ENCODE peak calls at places on chromosome 11, in nine cellular contexts. L is lower leg skin, K is GM06990, G is omental fat pad, E is endothelial cell, W is H9, P is ovary, R is epithelial cell of proximal tubule, J is neural crest cell. F is an unnamed sample.
A peak's percentile ranks its signal among the peaks of the same experiment; 100 is the strongest.

GRCh38 chr11:33262016-33262638 is 4.9 kb downstream of the HIPK3 start:
- DNase-seq in G (no peak), J (no peak), P (no peak), E (no peak), L (no peak), W (no peak), K (no peak), R (no peak), F (no peak)

GRCh38 chr11:60925685-60926267 is 1.5 kb downstream of the TMEM132A start:
- DNase-seq in L (no peak), G (no peak), W (no peak), P (no peak), K (no peak), J (no peak), R (peak; percentile 56), E (no peak), F (no peak)

GRCh38 chr11:64644348-64645242 is 53.6 kb downstream of the SLC22A12 start:
- DNase-seq in E (no peak), W (peak; percentile 58), L (peak; percentile 82), P (no peak), J (no peak), G (no peak), R (no peak), K (no peak), F (no peak)

GRCh38 chr11:45885274-45885920 is at the start of gene MAPK8IP1:
- DNase-seq in E (peak; percentile 66), P (peak; percentile 43), W (peak; percentile 75), J (peak; percentile 62), R (no peak), L (no peak), G (no peak), K (peak; percentile 54), F (no peak)

GRCh38 chr11:61532136-61533038 is 23.8 kb downstream of the LRRC10B start:
- DNase-seq in P (no peak), G (no peak), K (no peak), E (peak; percentile 68), R (no peak), L (no peak), W (peak; percentile 80), J (peak; percentile 34), F (no peak)

GRCh38 chr11:18019650-18020049 is 6.8 kb upstream of the SERGEF start:
- DNase-seq in L (no peak), W (no peak), P (no peak), R (no peak), K (no peak), G (no peak), E (no peak), J (no peak), F (no peak)

GRCh38 chr11:118144301-118144701 is 8.3 kb downstream of the SCN4B start:
- DNase-seq in J (no peak), R (no peak), L (no peak), P (no peak), G (peak; percentile 5), W (no peak), E (no peak), K (no peak), F (no peak)

GRCh38 chr11:83625336-83625735 is 339.2 kb upstream of the CCDC90B start:
- DNase-seq in E (no peak), L (no peak), R (no peak), W (no peak), G (no peak), K (no peak), J (no peak), P (no peak), F (no peak)

GRCh38 chr11:63985812-63986155 is 454 bp upstream of the OTUB1 start:
- DNase-seq in E (no peak), G (no peak), P (no peak), J (no peak), L (no peak), W (no peak), K (peak; percentile 85), R (no peak), F (no peak)

GRCh38 chr11:128670631-128671030 is 23.2 kb upstream of the FLI1 start:
- DNase-seq in R (no peak), E (no peak), J (no peak), L (no peak), W (no peak), P (no peak), G (no peak), K (no peak), F (no peak)

GRCh38 chr11:14623036-14623435 is 20.6 kb upstream of the PDE3B start:
- DNase-seq in L (no peak), K (no peak), P (no peak), J (no peak), G (no peak), E (no peak), W (no peak), R (no peak), F (no peak)

GRCh38 chr11:63845911-63846310 is 7.0 kb downstream of the MARK2 start:
- DNase-seq in E (no peak), W (no peak), R (no peak), L (no peak), P (no peak), J (no peak), G (no peak), K (no peak), F (no peak)

GRCh38 chr11:120130176-120130980 is 7.5 kb downstream of the TRIM29 start:
- DNase-seq in J (no peak), L (peak; percentile 85), G (no peak), K (no peak), R (no peak), E (no peak), W (no peak), P (no peak), F (no peak)

GRCh38 chr11:14117632-14118031 is 155.1 kb downstream of the SPON1 start:
- DNase-seq in P (no peak), J (no peak), G (no peak), R (no peak), K (no peak), W (no peak), E (no peak), L (no peak), F (no peak)

GRCh38 chr11:120331301-120331966 is 4.8 kb upstream of the ARHGEF12 start:
- DNase-seq in R (no peak), G (no peak), W (no peak), P (peak; percentile 35), E (no peak), K (no peak), J (no peak), L (peak; percentile 34), F (no peak)

GRCh38 chr11:61880050-61880449 is 11.3 kb downstream of the FADS3 start:
- DNase-seq in E (no peak), R (no peak), J (no peak), K (peak; percentile 52), P (no peak), L (no peak), G (no peak), W (no peak), F (no peak)

GRCh38 chr11:70201876-70202861 is 927 bp upstream of the FADD start:
- DNase-seq in E (no peak), R (no peak), P (no peak), G (no peak), W (no peak), K (no peak), J (no peak), L (no peak), F (no peak)

GRCh38 chr11:69888671-69889076 is 69.5 kb upstream of the FGF3 start:
- DNase-seq in L (peak; percentile 92), J (peak; percentile 88), K (no peak), R (no peak), P (no peak), G (peak; percentile 56), E (peak; percentile 83), W (peak; percentile 89), F (no peak)

GRCh38 chr11:82533628-82534353 is 199.9 kb downstream of the FAM181B start:
- DNase-seq in P (no peak), J (no peak), G (no peak), R (no peak), L (no peak), K (no peak), W (no peak), E (no peak), F (no peak)
- TF ChIP-seq CTCF in P (no peak), J (no peak), G (no peak), R (no peak), L (no peak), K (no peak), W (no peak), E (no peak), F (no peak)

GRCh38 chr11:9120659-9121350 is 29.4 kb upstream of the SCUBE2 start:
- DNase-seq in G (no peak), L (no peak), R (no peak), W (peak; percentile 85), K (no peak), E (peak; percentile 63), P (no peak), J (no peak), F (no peak)
- TF ChIP-seq CTCF in G (no peak), L (no peak), R (peak; percentile 46), W (peak; percentile 87), K (peak; percentile 37), E (peak; percentile 35), P (no peak), J (peak; percentile 41), F (no peak)

GRCh38 chr11:104609297-104609696 is 289.0 kb downstream of the CASP12 start:
- DNase-seq in E (peak; percentile 37), K (no peak), J (peak; percentile 1), P (no peak), R (no peak), W (peak; percentile 48), L (no peak), G (no peak), F (no peak)
- TF ChIP-seq CTCF in E (peak; percentile 56), K (peak; percentile 72), J (peak; percentile 71), P (peak; percentile 14), R (peak; percentile 87), W (peak; percentile 77), L (no peak), G (no peak), F (peak; percentile 47)

GRCh38 chr11:117095301-117096139 is 2.7 kb downstream of the SIK3 start:
- DNase-seq in K (no peak), W (no peak), R (no peak), L (no peak), E (no peak), P (no peak), J (no peak), G (no peak), F (no peak)
- TF ChIP-seq CTCF in K (no peak), W (no peak), R (no peak), L (no peak), E (no peak), P (no peak), J (no peak), G (no peak), F (no peak)

GRCh38 chr11:5210376-5210885 is 9.9 kb upstream of the OR51V1 start:
- DNase-seq in G (no peak), L (no peak), J (no peak), W (no peak), K (no peak), E (no peak), R (no peak), P (no peak), F (no peak)
- TF ChIP-seq CTCF in G (no peak), L (no peak), J (no peak), W (no peak), K (no peak), E (no peak), R (no peak), P (no peak), F (no peak)